ENCODE peak calls at places on chromosomes 5 and 9, in nine cellular contexts. V, D, M, K, B, W, H, R and C are unnamed samples.

GRCh38 chr5:84274585-84275468 is 109.9 kb downstream of the EDIL3 start:
- DNase-seq in H (peak; percentile 29), R (peak; percentile 61), V (no peak), B (no peak), W (no peak), D (no peak), M (no peak), K (no peak), C (no peak)

GRCh38 chr5:143576721-143577484 is 173.4 kb upstream of the NR3C1 start:
- DNase-seq in H (no peak), D (no peak), M (no peak), W (no peak), V (no peak), K (no peak), B (no peak), R (no peak), C (peak; percentile 75)

GRCh38 chr9:105455836-105456475 is 8.1 kb downstream of the FSD1L start:
- DNase-seq in K (no peak), W (no peak), R (no peak), D (no peak), B (no peak), V (no peak), H (no peak), M (no peak), C (no peak)

GRCh38 chr9:5778799-5779198 is 54.1 kb downstream of the ERMP1 start:
- DNase-seq in H (no peak), W (no peak), V (no peak), K (no peak), M (no peak), R (no peak), B (no peak), D (no peak), C (no peak)

GRCh38 chr9:138083873-138084272 is 206.3 kb downstream of the CACNA1B start:
- DNase-seq in D (no peak), R (no peak), K (no peak), W (no peak), B (no peak), H (no peak), M (peak; percentile 46), V (no peak), C (no peak)

GRCh38 chr5:95007953-95008596 is 276.8 kb downstream of the MCTP1 start:
- DNase-seq in R (no peak), K (no peak), H (peak; percentile 31), M (no peak), V (no peak), D (no peak), W (no peak), B (no peak), C (no peak)

GRCh38 chr5:177402271-177403043 is 2.0 kb upstream of the PFN3 start:
- DNase-seq in H (peak; percentile 74), D (peak; percentile 67), W (peak; percentile 52), B (no peak), M (peak; percentile 90), K (peak; percentile 38), V (no peak), R (peak; percentile 88), C (peak; percentile 72)

GRCh38 chr9:90300901-90301688 is 341.5 kb downstream of the DIRAS2 start:
- DNase-seq in H (no peak), V (peak; percentile 93), W (no peak), D (no peak), R (no peak), B (no peak), M (no peak), K (no peak), C (peak; percentile 78)

GRCh38 chr5:3277590-3278196 is 317.9 kb upstream of the IRX1 start:
- DNase-seq in K (no peak), W (no peak), V (no peak), R (peak; percentile 78), H (no peak), D (no peak), B (no peak), M (no peak), C (no peak)

GRCh38 chr9:120411862-120412424 is 168.0 kb downstream of the CDK5RAP2 start:
- DNase-seq in R (no peak), W (no peak), K (no peak), V (no peak), D (no peak), M (no peak), H (no peak), B (no peak), C (no peak)

GRCh38 chr5:171426266-171426665 is 6.8 kb downstream of the FGF18 start:
- DNase-seq in B (no peak), V (no peak), R (no peak), H (no peak), D (no peak), W (no peak), M (peak; percentile 42), K (no peak), C (no peak)

GRCh38 chr9:113151696-113152630 is 1.2 kb downstream of the SLC31A2 start:
- DNase-seq in W (no peak), R (no peak), K (no peak), B (no peak), M (no peak), H (no peak), V (no peak), D (no peak), C (no peak)

GRCh38 chr5:55418994-55419991 is 111.5 kb downstream of the MTREX start:
- DNase-seq in K (no peak), B (no peak), V (no peak), H (no peak), W (no peak), M (no peak), D (no peak), R (no peak), C (peak; percentile 27)

GRCh38 chr9:108040783-108041182 is 551.2 kb upstream of the KLF4 start:
- DNase-seq in W (no peak), M (no peak), H (no peak), B (no peak), D (no peak), K (no peak), R (no peak), V (no peak), C (no peak)

GRCh38 chr9:130118841-130119520 is 53.2 kb upstream of the NCS1 start:
- DNase-seq in H (no peak), D (no peak), M (no peak), K (no peak), W (no peak), B (no peak), V (no peak), R (peak; percentile 46), C (peak; percentile 89)

GRCh38 chr9:136024696-136025316 is 63.6 kb upstream of the UBAC1 start:
- DNase-seq in R (no peak), K (no peak), M (peak; percentile 33), V (no peak), W (no peak), H (no peak), D (no peak), B (no peak), C (no peak)

GRCh38 chr9:108511200-108511756 is 344.5 kb downstream of the ACTL7B start:
- DNase-seq in D (no peak), M (no peak), W (no peak), H (no peak), V (peak; percentile 77), K (no peak), R (no peak), B (no peak), C (no peak)

GRCh38 chr9:115492869-115493268 is 374.9 kb upstream of the TNC start:
- DNase-seq in V (no peak), W (no peak), H (no peak), B (no peak), M (no peak), R (no peak), K (no peak), D (no peak), C (no peak)

GRCh38 chr9:68951879-68952659 is 61.8 kb downstream of the PRKACG start:
- DNase-seq in B (no peak), K (no peak), M (no peak), W (no peak), R (no peak), H (peak; percentile 62), V (no peak), D (no peak), C (no peak)